ENCODE peak calls at places on chromosomes 12 and 14, in five cellular contexts. Q, P, V, T and U are unnamed samples.

GRCh38 chr14:87409401-87409800 is 583.6 kb downstream of the GALC start:
- DNase-seq in V (no peak), Q (no peak), T (no peak), P (no peak), U (no peak)

GRCh38 chr14:95408731-95409471 is 89.2 kb upstream of the CLMN start:
- DNase-seq in T (no peak), P (no peak), Q (no peak), V (no peak), U (no peak)

GRCh38 chr12:100539209-100539608 is 34.3 kb upstream of the GAS2L3 start:
- DNase-seq in P (no peak), V (no peak), T (peak; percentile 41), Q (no peak), U (peak; percentile 21)

GRCh38 chr14:106029959-106030358 is 503.6 kb downstream of the TMEM121 start:
- DNase-seq in Q (no peak), V (no peak), T (no peak), P (no peak), U (no peak)

GRCh38 chr14:99430491-99430890 is 50.2 kb downstream of the SETD3 start:
- DNase-seq in T (no peak), P (no peak), V (no peak), Q (peak; percentile 46), U (no peak)

GRCh38 chr14:101361044-101361443 is 200.3 kb upstream of the DIO3 start:
- DNase-seq in T (no peak), P (no peak), V (no peak), Q (peak; percentile 7), U (no peak)

GRCh38 chr12:3698218-3698974 is 54.5 kb downstream of the CRACR2A start:
- DNase-seq in V (no peak), Q (no peak), T (peak; percentile 87), P (peak; percentile 85), U (peak; percentile 42)

GRCh38 chr14:100330396-100330931 is 7.3 kb downstream of the SLC25A47 start:
- DNase-seq in V (no peak), P (no peak), T (no peak), Q (no peak), U (no peak)

GRCh38 chr14:55414551-55414950 is 2.9 kb upstream of the ATG14 start:
- DNase-seq in Q (no peak), T (no peak), V (no peak), P (no peak), U (no peak)

GRCh38 chr14:22059201-22059600 is 385.6 kb upstream of the OR4E1 start:
- DNase-seq in P (no peak), V (no peak), Q (no peak), T (no peak), U (no peak)

GRCh38 chr12:68336754-68337343 is 4.7 kb upstream of the MDM1 start:
- DNase-seq in V (no peak), P (no peak), Q (no peak), T (no peak), U (no peak)

GRCh38 chr12:78802593-78802992 is 62.0 kb upstream of the SYT1 start:
- DNase-seq in T (peak; percentile 66), P (peak; percentile 21), V (no peak), Q (no peak), U (no peak)

GRCh38 chr12:30345735-30346445 is 349.8 kb downstream of the IPO8 start:
- DNase-seq in T (no peak), V (no peak), Q (no peak), P (no peak), U (no peak)

GRCh38 chr12:124938606-124939427 is 24.4 kb upstream of the UBC start:
- DNase-seq in V (no peak), Q (peak; percentile 79), P (peak; percentile 74), T (peak; percentile 89), U (peak; percentile 81)

GRCh38 chr12:121175383-121176119 is 34.4 kb upstream of the P2RX4 start:
- DNase-seq in Q (no peak), T (peak; percentile 33), V (no peak), P (no peak), U (peak; percentile 79)

GRCh38 chr12:70367268-70368141 is 1.4 kb downstream of the KCNMB4 start:
- DNase-seq in P (no peak), V (no peak), Q (peak; percentile 14), T (peak; percentile 4), U (no peak)

GRCh38 chr12:4997939-4998338 is 45.7 kb upstream of the KCNA5 start:
- DNase-seq in Q (no peak), P (peak; percentile 84), T (peak; percentile 96), V (no peak), U (no peak)

GRCh38 chr14:62015945-62016344 is 253.7 kb downstream of the SNAPC1 start:
- DNase-seq in P (peak; percentile 3), V (no peak), T (peak; percentile 75), Q (no peak), U (no peak)

GRCh38 chr14:99190696-99191662 is 81.0 kb downstream of the BCL11B start:
- DNase-seq in P (no peak), Q (no peak), V (peak; percentile 36), T (no peak), U (no peak)

GRCh38 chr12:21656931-21657335 is 709 bp downstream of the LDHB start:
- DNase-seq in Q (peak; percentile 52), P (peak; percentile 10), V (peak; percentile 25), T (peak; percentile 49), U (peak; percentile 71)

GRCh38 chr14:25237845-25238244 is 187.9 kb upstream of the STXBP6 start:
- DNase-seq in V (no peak), P (no peak), T (peak; percentile 31), Q (no peak), U (peak; percentile 55)

GRCh38 chr12:109131522-109132050 is 15.2 kb downstream of the ACACB start:
- DNase-seq in T (no peak), P (no peak), V (no peak), Q (no peak), U (no peak)

GRCh38 chr12:100382327-100382726 is 25.5 kb downstream of the SLC17A8 start:
- DNase-seq in Q (no peak), P (no peak), V (no peak), T (peak; percentile 28), U (no peak)

GRCh38 chr14:101178184-101179072 is 274.9 kb upstream of the RTL1 start:
- DNase-seq in V (no peak), Q (no peak), P (no peak), T (no peak), U (no peak)

GRCh38 chr12:45762185-45763110 is 32.9 kb downstream of the ARID2 start:
- DNase-seq in Q (no peak), V (no peak), T (peak; percentile 44), P (peak; percentile 10), U (peak; percentile 31)